ENCODE peak calls at places on chromosome 21, in nine cellular contexts. C is NCI-H1417; W is HT-29; H is Daoy; G is GM18507; Q is HTR-8/SVneo; B is pancreas; E is ACHN; N is activated CD4-positive, alpha-beta T cell treated with anti-CD3 and anti-CD28 coated beads, Interleukin-2, amount 10 ng/mL, durations not matched to agents 7 days and 5 days. T is an unnamed sample.

GRCh38 chr21:46027855-46028493 is 46.4 kb downstream of the COL6A1 start:
- DNase-seq in C (no peak), W (no peak), H (no peak), G (no peak), Q (no peak), B (no peak), E (no peak), N (no peak), T (no peak)

GRCh38 chr21:39456665-39457064 is 4.9 kb downstream of the SH3BGR start:
- DNase-seq in C (no peak), W (no peak), H (no peak), G (no peak), Q (no peak), B (no peak), E (no peak), N (no peak), T (no peak)

GRCh38 chr21:35648512-35648911 is 411.8 kb downstream of the SETD4 start:
- DNase-seq in C (peak), W (no peak), H (no peak), G (no peak), Q (no peak), B (peak), E (no peak), N (no peak), T (peak)

GRCh38 chr21:39696196-39696595 is 48.8 kb upstream of the IGSF5 start:
- DNase-seq in C (no peak), W (no peak), H (no peak), G (no peak), Q (no peak), B (no peak), E (no peak), N (no peak), T (no peak)

GRCh38 chr21:42384999-42385398 is 10.9 kb downstream of the TMPRSS3 start:
- DNase-seq in C (no peak), W (no peak), H (no peak), G (no peak), Q (no peak), B (no peak), E (no peak), N (no peak), T (no peak)

GRCh38 chr21:35316933-35317332 is 267.8 kb upstream of the RUNX1 start:
- DNase-seq in C (no peak), W (no peak), H (peak), G (no peak), Q (no peak), B (no peak), E (no peak), N (no peak), T (no peak)

GRCh38 chr21:21200103-21200938 is 202.1 kb downstream of the NCAM2 start:
- DNase-seq in C (no peak), W (no peak), H (peak), G (no peak), Q (peak), B (no peak), E (peak), N (peak), T (no peak)

GRCh38 chr21:45589686-45590245 is 47.5 kb upstream of the SLC19A1 start:
- DNase-seq in C (no peak), W (no peak), H (no peak), G (no peak), Q (no peak), B (no peak), E (no peak), N (no peak), T (no peak)

GRCh38 chr21:26546698-26547097 is 26.4 kb downstream of the CYYR1 start:
- DNase-seq in C (no peak), W (no peak), H (no peak), G (no peak), Q (no peak), B (no peak), E (no peak), N (no peak), T (no peak)

GRCh38 chr21:29504751-29505321 is 206.1 kb downstream of the BACH1 start:
- DNase-seq in C (no peak), W (no peak), H (peak), G (no peak), Q (no peak), B (no peak), E (peak), N (no peak), T (no peak)

GRCh38 chr21:30102881-30103280 is 63.7 kb downstream of the CLDN17 start:
- DNase-seq in C (peak), W (no peak), H (no peak), G (no peak), Q (no peak), B (no peak), E (no peak), N (no peak), T (no peak)

GRCh38 chr21:14917762-14918161 is 147.0 kb downstream of the NRIP1 start:
- DNase-seq in C (no peak), W (no peak), H (no peak), G (no peak), Q (no peak), B (no peak), E (no peak), N (no peak), T (no peak)

GRCh38 chr21:17869115-17869514 is 50.0 kb upstream of the C21orf91 start:
- DNase-seq in C (no peak), W (no peak), H (no peak), G (no peak), Q (no peak), B (no peak), E (no peak), N (no peak), T (no peak)

GRCh38 chr21:34722684-34723300 is 54.0 kb downstream of the CLIC6 start:
- DNase-seq in C (no peak), W (no peak), H (peak), G (no peak), Q (peak), B (no peak), E (no peak), N (peak), T (peak)

GRCh38 chr21:28442624-28443023 is 550.1 kb downstream of the LTN1 start:
- DNase-seq in C (no peak), W (no peak), H (no peak), G (no peak), Q (no peak), B (no peak), E (no peak), N (no peak), T (no peak)

GRCh38 chr21:33234618-33235520 is 5.1 kb downstream of the IFNAR2 start:
- DNase-seq in C (no peak), W (no peak), H (no peak), G (no peak), Q (no peak), B (no peak), E (no peak), N (no peak), T (no peak)

GRCh38 chr21:44533121-44533890 is 6.7 kb downstream of the KRTAP10-1 start:
- DNase-seq in C (no peak), W (no peak), H (no peak), G (no peak), Q (no peak), B (no peak), E (no peak), N (no peak), T (no peak)

GRCh38 chr21:42991992-42992740 is 17.8 kb downstream of the PKNOX1 start:
- DNase-seq in C (no peak), W (no peak), H (peak), G (no peak), Q (peak), B (no peak), E (peak), N (no peak), T (no peak)

GRCh38 chr21:36980280-36981048 is 14.0 kb upstream of the HLCS start:
- DNase-seq in C (peak), W (peak), H (peak), G (no peak), Q (no peak), B (peak), E (peak), N (no peak), T (peak)

GRCh38 chr21:17438642-17439041 is 74.2 kb upstream of the CXADR start:
- DNase-seq in C (peak), W (no peak), H (no peak), G (no peak), Q (no peak), B (no peak), E (no peak), N (no peak), T (peak)

GRCh38 chr21:43768868-43769167 is 7.3 kb downstream of the CSTB start:
- DNase-seq in C (no peak), W (no peak), H (peak), G (no peak), Q (no peak), B (no peak), E (no peak), N (no peak), T (no peak)

GRCh38 chr21:39094847-39095525 is 88.3 kb downstream of the PSMG1 start:
- DNase-seq in C (no peak), W (peak), H (peak), G (no peak), Q (peak), B (no peak), E (no peak), N (no peak), T (no peak)

GRCh38 chr21:46151989-46152938 is 3.1 kb downstream of the FTCD start:
- DNase-seq in C (no peak), W (no peak), H (peak), G (no peak), Q (no peak), B (no peak), E (no peak), N (no peak), T (no peak)

GRCh38 chr21:15564907-15565306 is 164.9 kb upstream of the USP25 start:
- DNase-seq in C (no peak), W (no peak), H (no peak), G (no peak), Q (no peak), B (no peak), E (no peak), N (no peak), T (no peak)

GRCh38 chr21:33578214-33578613 is 10.3 kb downstream of the DONSON start:
- DNase-seq in C (no peak), W (no peak), H (no peak), G (no peak), Q (no peak), B (no peak), E (no peak), N (no peak), T (no peak)

GRCh38 chr21:45558044-45558721 is 15.9 kb upstream of the SLC19A1 start:
- DNase-seq in C (no peak), W (no peak), H (no peak), G (no peak), Q (no peak), B (no peak), E (no peak), N (no peak), T (no peak)

GRCh38 chr21:43688906-43689305 is 29.5 kb downstream of the RRP1B start:
- DNase-seq in C (no peak), W (no peak), H (no peak), G (no peak), Q (no peak), B (no peak), E (no peak), N (no peak), T (no peak)

GRCh38 chr21:18430341-18430740 is 26.8 kb upstream of the TMPRSS15 start:
- DNase-seq in C (no peak), W (no peak), H (no peak), G (no peak), Q (no peak), B (no peak), E (no peak), N (no peak), T (no peak)

GRCh38 chr21:31713973-31714740 is 17.8 kb downstream of the SCAF4 start:
- DNase-seq in C (no peak), W (no peak), H (no peak), G (no peak), Q (no peak), B (no peak), E (no peak), N (no peak), T (no peak)

GRCh38 chr21:38590449-38590848 is 92.2 kb upstream of the ERG start:
- DNase-seq in C (no peak), W (no peak), H (no peak), G (no peak), Q (no peak), B (no peak), E (no peak), N (no peak), T (no peak)

GRCh38 chr21:45872902-45873301 is 108.7 kb upstream of the COL6A1 start:
- DNase-seq in C (no peak), W (no peak), H (no peak), G (no peak), Q (no peak), B (no peak), E (no peak), N (no peak), T (no peak)

GRCh38 chr21:42250422-42251403 is 31.8 kb downstream of the ABCG1 start:
- DNase-seq in C (no peak), W (no peak), H (no peak), G (no peak), Q (no peak), B (no peak), E (no peak), N (no peak), T (no peak)

GRCh38 chr21:45942011-45942546 is 39.5 kb upstream of the COL6A1 start:
- DNase-seq in C (no peak), W (no peak), H (no peak), G (no peak), Q (no peak), B (no peak), E (no peak), N (no peak), T (no peak)

GRCh38 chr21:33403128-33403785 is at the start of gene IFNGR2:
- DNase-seq in C (peak), W (no peak), H (peak), G (peak), Q (no peak), B (peak), E (peak), N (peak), T (peak)

GRCh38 chr21:39845581-39846130 is 21.6 kb upstream of the PCP4 start:
- DNase-seq in C (peak), W (no peak), H (peak), G (no peak), Q (no peak), B (no peak), E (peak), N (no peak), T (no peak)